ENCODE peak calls at places on chromosomes 4 and X, in four cellular contexts. One of them, this sample, is unnamed.
A peak's percentile ranks its signal among the peaks of the same experiment; 100 is the strongest.

GRCh38 chrX:119272882-119273806 is 37.1 kb downstream of the PGRMC1 start:
- DNase-seq in OCI-LY7: no peak
- DNase-seq in cardiac muscle cell: peak; percentile 29
- DNase-seq in GM23338: peak; percentile 89
- DNase-seq in this sample: no peak

GRCh38 chr4:159012381-159012780 is 90.5 kb upstream of the RAPGEF2 start:
- DNase-seq in OCI-LY7: no peak
- DNase-seq in cardiac muscle cell: no peak
- DNase-seq in GM23338: no peak
- DNase-seq in this sample: no peak

GRCh38 chr4:184385705-184386141 is 88.6 kb downstream of the IRF2 start:
- DNase-seq in GM23338: peak; percentile 42
- DNase-seq in cardiac muscle cell: no peak
- DNase-seq in OCI-LY7: no peak
- DNase-seq in this sample: no peak

GRCh38 chrX:74540635-74541249 is 73.7 kb downstream of the RLIM start:
- DNase-seq in GM23338: no peak
- DNase-seq in cardiac muscle cell: no peak
- DNase-seq in OCI-LY7: no peak
- DNase-seq in this sample: no peak

GRCh38 chr4:113179996-113180395 is 130.5 kb downstream of the ANK2 start:
- DNase-seq in cardiac muscle cell: no peak
- DNase-seq in OCI-LY7: no peak
- DNase-seq in GM23338: no peak
- DNase-seq in this sample: no peak

GRCh38 chr4:152369903-152370296 is 166.0 kb downstream of the FBXW7 start:
- DNase-seq in OCI-LY7: no peak
- DNase-seq in GM23338: no peak
- DNase-seq in cardiac muscle cell: no peak
- DNase-seq in this sample: no peak

GRCh38 chr4:79982587-79983327 is 90.3 kb downstream of the ANTXR2 start:
- DNase-seq in OCI-LY7: no peak
- DNase-seq in GM23338: no peak
- DNase-seq in cardiac muscle cell: no peak
- DNase-seq in this sample: no peak

GRCh38 chr4:98662619-98663225 is 4.3 kb upstream of the TSPAN5 start:
- DNase-seq in cardiac muscle cell: no peak
- DNase-seq in OCI-LY7: no peak
- DNase-seq in GM23338: peak; percentile 75
- DNase-seq in this sample: no peak

GRCh38 chr4:175330652-175331051 is 412.5 kb downstream of the ADAM29 start:
- DNase-seq in OCI-LY7: no peak
- DNase-seq in GM23338: no peak
- DNase-seq in cardiac muscle cell: no peak
- DNase-seq in this sample: no peak

GRCh38 chrX:48787809-48788471 is 1.6 kb downstream of the GATA1 start:
- DNase-seq in cardiac muscle cell: no peak
- DNase-seq in GM23338: no peak
- DNase-seq in OCI-LY7: no peak
- DNase-seq in this sample: no peak

GRCh38 chrX:71105638-71106037 is 902 bp downstream of the CXorf65 start:
- DNase-seq in OCI-LY7: no peak
- DNase-seq in GM23338: no peak
- DNase-seq in cardiac muscle cell: no peak
- DNase-seq in this sample: no peak

GRCh38 chrX:133985164-133986007 is at the start of gene GPC3:
- DNase-seq in GM23338: peak; percentile 77
- DNase-seq in cardiac muscle cell: peak; percentile 92
- DNase-seq in OCI-LY7: no peak
- DNase-seq in this sample: no peak

GRCh38 chr4:143773998-143774898 is 73.8 kb upstream of the FREM3 start:
- DNase-seq in GM23338: peak; percentile 86
- DNase-seq in OCI-LY7: peak; percentile 68
- DNase-seq in cardiac muscle cell: peak; percentile 61
- DNase-seq in this sample: no peak

GRCh38 chr4:139763668-139764067 is 98.0 kb downstream of the MGST2 start:
- DNase-seq in OCI-LY7: peak; percentile 27
- DNase-seq in cardiac muscle cell: peak; percentile 84
- DNase-seq in GM23338: no peak
- DNase-seq in this sample: no peak

GRCh38 chr4:173991321-173991720 is 292.1 kb downstream of the FBXO8 start:
- DNase-seq in GM23338: no peak
- DNase-seq in cardiac muscle cell: peak; percentile 31
- DNase-seq in OCI-LY7: no peak
- DNase-seq in this sample: no peak

GRCh38 chrX:74535211-74535621 is 79.2 kb downstream of the RLIM start:
- DNase-seq in GM23338: peak; percentile 62
- DNase-seq in cardiac muscle cell: peak; percentile 61
- DNase-seq in OCI-LY7: peak; percentile 10
- DNase-seq in this sample: peak; percentile 23

GRCh38 chr4:170675568-170676262 is 586.0 kb upstream of the AADAT start:
- DNase-seq in GM23338: no peak
- DNase-seq in cardiac muscle cell: no peak
- DNase-seq in OCI-LY7: no peak
- DNase-seq in this sample: no peak

GRCh38 chr4:52051615-52052474 is 741 bp downstream of the SPATA18 start:
- DNase-seq in GM23338: peak; percentile 94
- DNase-seq in cardiac muscle cell: peak; percentile 96
- DNase-seq in OCI-LY7: no peak
- DNase-seq in this sample: peak; percentile 19

GRCh38 chr4:113256946-113257345 is 207.5 kb downstream of the ANK2 start:
- DNase-seq in OCI-LY7: no peak
- DNase-seq in cardiac muscle cell: no peak
- DNase-seq in GM23338: no peak
- DNase-seq in this sample: no peak

GRCh38 chrX:114581528-114582263 is 2.2 kb upstream of the HTR2C start:
- DNase-seq in GM23338: peak; percentile 57
- DNase-seq in OCI-LY7: no peak
- DNase-seq in cardiac muscle cell: peak; percentile 49
- DNase-seq in this sample: no peak

GRCh38 chr4:73776363-73776762 is 36.0 kb downstream of the CXCL8 start:
- DNase-seq in GM23338: no peak
- DNase-seq in cardiac muscle cell: no peak
- DNase-seq in OCI-LY7: no peak
- DNase-seq in this sample: no peak

GRCh38 chrX:150983526-150984163 is 510 bp downstream of the HMGB3 start:
- DNase-seq in OCI-LY7: peak; percentile 28
- DNase-seq in GM23338: no peak
- DNase-seq in cardiac muscle cell: peak; percentile 26
- DNase-seq in this sample: no peak

GRCh38 chr4:75513529-75514130 is 573 bp downstream of the RCHY1 start:
- DNase-seq in OCI-LY7: peak; percentile 15
- DNase-seq in cardiac muscle cell: no peak
- DNase-seq in GM23338: no peak
- DNase-seq in this sample: no peak

GRCh38 chr4:1349359-1350168 is 2.6 kb downstream of the UVSSA start:
- DNase-seq in cardiac muscle cell: no peak
- DNase-seq in GM23338: no peak
- DNase-seq in OCI-LY7: no peak
- DNase-seq in this sample: no peak

GRCh38 chr4:1350169-1350520 is 3.1 kb downstream of the UVSSA start:
- DNase-seq in OCI-LY7: no peak
- DNase-seq in cardiac muscle cell: no peak
- DNase-seq in GM23338: no peak
- DNase-seq in this sample: no peak

GRCh38 chr4:1347410-1347864 is 429 bp downstream of the UVSSA start:
- DNase-seq in OCI-LY7: peak; percentile 70
- DNase-seq in GM23338: peak; percentile 77
- DNase-seq in cardiac muscle cell: peak; percentile 82
- DNase-seq in this sample: no peak

GRCh38 chr4:1348014-1348513 is 1.1 kb downstream of the UVSSA start:
- DNase-seq in cardiac muscle cell: no peak
- DNase-seq in OCI-LY7: no peak
- DNase-seq in GM23338: no peak
- DNase-seq in this sample: no peak

GRCh38 chr4:1348746-1349145 is 1.7 kb downstream of the UVSSA start:
- DNase-seq in OCI-LY7: no peak
- DNase-seq in cardiac muscle cell: no peak
- DNase-seq in GM23338: no peak
- DNase-seq in this sample: no peak
- H3K27ac ChIP-seq in OCI-LY7: no peak overlapping the region
- H3K27ac ChIP-seq in cardiac muscle cell: no peak overlapping the region
- H3K27ac ChIP-seq in GM23338: no peak overlapping the region
- H3K27ac ChIP-seq in this sample: no peak overlapping the region

DNA sequence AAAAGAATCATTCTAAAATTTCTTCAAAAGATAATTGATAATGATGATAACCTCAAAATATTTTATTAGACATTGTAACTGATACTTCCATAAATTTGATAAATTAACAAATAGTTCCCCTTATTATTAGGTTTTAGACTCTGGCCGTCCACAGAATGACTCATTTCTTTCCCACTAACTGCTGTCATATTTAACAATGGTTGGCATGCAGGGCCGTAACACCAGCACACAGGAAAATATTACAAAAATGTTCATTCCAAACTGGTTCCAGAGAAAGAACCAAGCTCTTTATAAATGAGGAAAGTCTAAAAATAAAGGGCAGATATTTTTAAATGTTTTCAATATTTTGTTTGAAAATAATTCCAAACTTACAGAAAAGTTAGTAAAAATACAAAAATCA is 28.2 kb downstream of the WDFY3 start:
- DNase-seq in GM23338: no peak
- DNase-seq in cardiac muscle cell: no peak
- DNase-seq in OCI-LY7: no peak
- DNase-seq in this sample: no peak
- H3K27ac ChIP-seq in GM23338: no peak overlapping the region
- H3K27ac ChIP-seq in cardiac muscle cell: no peak overlapping the region
- H3K27ac ChIP-seq in OCI-LY7: no peak overlapping the region
- H3K27ac ChIP-seq in this sample: no peak overlapping the region

GRCh38 chr4:23888421-23889319 is 1.2 kb downstream of the PPARGC1A start:
- DNase-seq in OCI-LY7: no peak
- DNase-seq in cardiac muscle cell: peak; percentile 83
- DNase-seq in GM23338: peak; percentile 21
- DNase-seq in this sample: no peak
- H3K27ac ChIP-seq in OCI-LY7: no peak overlapping the region
- H3K27ac ChIP-seq in cardiac muscle cell: peak overlapping the region; percentile 95
- H3K27ac ChIP-seq in GM23338: no peak overlapping the region
- H3K27ac ChIP-seq in this sample: peak overlapping the region; percentile 16

GRCh38 chr4:81062001-81062400 is 31.5 kb downstream of the BMP3 start:
- DNase-seq in cardiac muscle cell: no peak
- DNase-seq in GM23338: no peak
- DNase-seq in OCI-LY7: no peak
- DNase-seq in this sample: no peak
- H3K27ac ChIP-seq in cardiac muscle cell: no peak overlapping the region
- H3K27ac ChIP-seq in GM23338: no peak overlapping the region
- H3K27ac ChIP-seq in OCI-LY7: no peak overlapping the region
- H3K27ac ChIP-seq in this sample: no peak overlapping the region

GRCh38 chr4:15982833-15983528 is 20.0 kb upstream of the FGFBP2 start:
- DNase-seq in GM23338: no peak
- DNase-seq in OCI-LY7: no peak
- DNase-seq in cardiac muscle cell: no peak
- DNase-seq in this sample: no peak
- H3K27ac ChIP-seq in GM23338: no peak overlapping the region
- H3K27ac ChIP-seq in OCI-LY7: no peak overlapping the region
- H3K27ac ChIP-seq in cardiac muscle cell: no peak overlapping the region
- H3K27ac ChIP-seq in this sample: no peak overlapping the region

DNA sequence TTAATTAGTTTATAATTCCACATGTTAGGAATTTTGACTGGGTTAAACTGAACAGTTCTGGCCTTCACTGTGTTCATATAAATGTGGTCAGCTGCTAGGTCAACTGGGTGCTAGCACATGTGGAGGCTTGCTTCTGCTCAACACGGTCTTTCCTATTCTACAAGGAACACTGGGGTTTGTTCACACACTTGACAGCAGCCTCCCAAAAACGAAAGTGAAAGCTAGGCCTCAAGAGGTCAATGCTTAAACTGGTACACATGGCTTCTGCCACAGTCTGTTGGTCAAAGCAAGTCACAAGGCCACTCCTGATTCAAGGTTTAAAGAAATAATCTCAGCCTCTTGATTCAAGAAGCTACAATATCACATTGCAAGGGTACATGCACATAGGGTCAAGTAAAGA is 126.5 kb downstream of the QDPR start:
- DNase-seq in OCI-LY7: peak; percentile 74
- DNase-seq in GM23338: no peak
- DNase-seq in cardiac muscle cell: peak; percentile 1
- DNase-seq in this sample: no peak
- H3K27ac ChIP-seq in OCI-LY7: no peak overlapping the region
- H3K27ac ChIP-seq in GM23338: no peak overlapping the region
- H3K27ac ChIP-seq in cardiac muscle cell: no peak overlapping the region
- H3K27ac ChIP-seq in this sample: no peak overlapping the region

DNA sequence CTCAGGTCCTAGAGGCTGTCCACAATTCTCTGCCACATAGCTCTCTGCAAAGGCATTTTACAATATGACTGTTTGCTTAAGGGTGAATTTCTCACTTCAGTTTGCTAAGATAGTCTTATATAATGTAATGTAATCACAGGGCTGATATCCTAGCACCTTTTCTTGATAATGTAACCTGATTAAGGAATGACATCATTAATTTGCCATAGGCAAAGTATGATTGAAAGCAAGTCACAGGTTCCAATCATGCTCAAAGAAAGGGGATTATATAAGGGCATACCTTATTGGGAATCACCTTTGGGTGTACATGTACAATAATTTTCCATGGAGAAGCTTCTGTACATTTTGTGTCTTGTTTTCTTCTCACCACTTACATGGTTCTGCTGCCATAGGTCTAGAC is 18.9 kb downstream of the GNRHR start:
- DNase-seq in cardiac muscle cell: no peak
- DNase-seq in GM23338: no peak
- DNase-seq in OCI-LY7: no peak
- DNase-seq in this sample: no peak
- H3K27ac ChIP-seq in cardiac muscle cell: no peak overlapping the region
- H3K27ac ChIP-seq in GM23338: no peak overlapping the region
- H3K27ac ChIP-seq in OCI-LY7: no peak overlapping the region
- H3K27ac ChIP-seq in this sample: no peak overlapping the region

GRCh38 chr4:121788896-121789295 is 12.2 kb upstream of the EXOSC9 start:
- DNase-seq in cardiac muscle cell: no peak
- DNase-seq in OCI-LY7: no peak
- DNase-seq in GM23338: no peak
- DNase-seq in this sample: no peak
- H3K27ac ChIP-seq in cardiac muscle cell: no peak overlapping the region
- H3K27ac ChIP-seq in OCI-LY7: no peak overlapping the region
- H3K27ac ChIP-seq in GM23338: no peak overlapping the region
- H3K27ac ChIP-seq in this sample: no peak overlapping the region

DNA sequence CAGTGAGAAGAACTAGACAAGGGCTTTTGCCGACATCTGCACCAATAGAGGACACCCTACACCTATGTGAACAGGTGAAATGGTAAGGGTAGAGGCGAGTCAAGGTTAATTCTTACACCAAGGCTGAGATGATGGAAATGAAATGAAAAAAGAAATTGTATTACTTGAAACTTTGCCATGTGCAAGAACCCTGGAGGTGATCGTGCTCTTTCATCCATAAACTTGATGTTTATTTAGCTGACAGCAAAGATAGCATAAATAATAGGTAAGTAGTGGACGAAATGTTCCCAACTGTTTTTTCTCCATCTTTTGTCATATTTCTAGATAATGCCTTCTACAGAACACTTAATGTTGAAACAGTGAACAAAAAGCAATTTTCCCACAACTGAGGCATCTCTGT is 162.5 kb downstream of the BANK1 start:
- DNase-seq in GM23338: no peak
- DNase-seq in cardiac muscle cell: no peak
- DNase-seq in OCI-LY7: no peak
- DNase-seq in this sample: no peak
- H3K27ac ChIP-seq in GM23338: peak overlapping the region; percentile 86
- H3K27ac ChIP-seq in cardiac muscle cell: no peak overlapping the region
- H3K27ac ChIP-seq in OCI-LY7: no peak overlapping the region
- H3K27ac ChIP-seq in this sample: no peak overlapping the region

This sample was measured in substantia nigra.